ENCODE peak calls at places on chromosomes 12 and 14, in six cellular contexts. One of them, this sample, is unnamed.

GRCh38 chr12:41531147-41531829 is 343.2 kb downstream of the PDZRN4 start:
- DNase-seq in AG04450: no peak
- DNase-seq in psoas muscle: peak; percentile 83
- DNase-seq in HepG2: no peak
- DNase-seq in IMR-90: peak; percentile 4
- DNase-seq in left lung: peak; percentile 67
- DNase-seq in this sample: no peak

GRCh38 chr12:111446631-111447570 is 41.2 kb downstream of the SH2B3 start:
- DNase-seq in AG04450: no peak
- DNase-seq in psoas muscle: no peak
- DNase-seq in HepG2: no peak
- DNase-seq in IMR-90: no peak
- DNase-seq in left lung: no peak
- DNase-seq in this sample: no peak

GRCh38 chr12:48787791-48788521 is 933 bp downstream of the ADCY6 start:
- DNase-seq in AG04450: no peak
- DNase-seq in psoas muscle: no peak
- DNase-seq in HepG2: no peak
- DNase-seq in IMR-90: no peak
- DNase-seq in left lung: peak; percentile 41
- DNase-seq in this sample: no peak

GRCh38 chr12:29783773-29784666 is at the start of gene TMTC1:
- DNase-seq in AG04450: no peak
- DNase-seq in psoas muscle: peak; percentile 91
- DNase-seq in HepG2: no peak
- DNase-seq in IMR-90: peak; percentile 50
- DNase-seq in left lung: peak; percentile 89
- DNase-seq in this sample: no peak

GRCh38 chr12:34398366-34398705 is 376.0 kb downstream of the ALG10 start:
- DNase-seq in AG04450: no peak
- DNase-seq in psoas muscle: peak; percentile 47
- DNase-seq in HepG2: no peak
- DNase-seq in IMR-90: no peak
- DNase-seq in left lung: peak; percentile 71
- DNase-seq in this sample: no peak

GRCh38 chr12:116924558-116925453 is 14.1 kb downstream of the FBXW8 start:
- DNase-seq in AG04450: peak; percentile 44
- DNase-seq in psoas muscle: no peak
- DNase-seq in HepG2: peak; percentile 51
- DNase-seq in IMR-90: peak; percentile 91
- DNase-seq in left lung: no peak
- DNase-seq in this sample: peak; percentile 70

GRCh38 chr12:79298511-79298910 is 392.3 kb downstream of the PAWR start:
- DNase-seq in AG04450: no peak
- DNase-seq in psoas muscle: no peak
- DNase-seq in HepG2: no peak
- DNase-seq in IMR-90: peak; percentile 21
- DNase-seq in left lung: no peak
- DNase-seq in this sample: no peak

GRCh38 chr12:109489955-109490565 is 12.6 kb downstream of the UBE3B start:
- DNase-seq in AG04450: no peak
- DNase-seq in psoas muscle: no peak
- DNase-seq in HepG2: no peak
- DNase-seq in IMR-90: no peak
- DNase-seq in left lung: no peak
- DNase-seq in this sample: no peak

GRCh38 chr12:31897791-31898503 is 61.3 kb upstream of the RESF1 start:
- DNase-seq in AG04450: no peak
- DNase-seq in psoas muscle: no peak
- DNase-seq in HepG2: no peak
- DNase-seq in IMR-90: no peak
- DNase-seq in left lung: peak; percentile 81
- DNase-seq in this sample: no peak

GRCh38 chr14:77148510-77149231 is 7.1 kb upstream of the ZDHHC22 start:
- DNase-seq in AG04450: no peak
- DNase-seq in psoas muscle: no peak
- DNase-seq in HepG2: no peak
- DNase-seq in IMR-90: no peak
- DNase-seq in left lung: no peak
- DNase-seq in this sample: no peak

GRCh38 chr12:116547955-116548471 is 11.2 kb upstream of the MAP1LC3B2 start:
- DNase-seq in AG04450: no peak
- DNase-seq in psoas muscle: no peak
- DNase-seq in HepG2: no peak
- DNase-seq in IMR-90: peak; percentile 55
- DNase-seq in left lung: no peak
- DNase-seq in this sample: peak; percentile 88

GRCh38 chr12:49264466-49264872 is 413 bp upstream of the TUBA1C start:
- DNase-seq in AG04450: no peak
- DNase-seq in psoas muscle: no peak
- DNase-seq in HepG2: no peak
- DNase-seq in IMR-90: no peak
- DNase-seq in left lung: peak; percentile 90
- DNase-seq in this sample: no peak

GRCh38 chr14:20732477-20732876 is 13.2 kb upstream of the EDDM3A start:
- DNase-seq in AG04450: no peak
- DNase-seq in psoas muscle: no peak
- DNase-seq in HepG2: no peak
- DNase-seq in IMR-90: no peak
- DNase-seq in left lung: no peak
- DNase-seq in this sample: no peak

GRCh38 chr12:84986586-84986985 is 49.5 kb downstream of the TSPAN19 start:
- DNase-seq in AG04450: no peak
- DNase-seq in psoas muscle: no peak
- DNase-seq in HepG2: no peak
- DNase-seq in IMR-90: peak; percentile 16
- DNase-seq in left lung: no peak
- DNase-seq in this sample: no peak

GRCh38 chr12:46531804-46532203 is 159.2 kb upstream of the SLC38A2 start:
- DNase-seq in AG04450: no peak
- DNase-seq in psoas muscle: peak; percentile 9
- DNase-seq in HepG2: no peak
- DNase-seq in IMR-90: no peak
- DNase-seq in left lung: peak; percentile 37
- DNase-seq in this sample: no peak

GRCh38 chr12:89833337-89834252 is 125.0 kb upstream of the ATP2B1 start:
- DNase-seq in AG04450: no peak
- DNase-seq in psoas muscle: no peak
- DNase-seq in HepG2: no peak
- DNase-seq in IMR-90: peak; percentile 11
- DNase-seq in left lung: no peak
- DNase-seq in this sample: no peak

GRCh38 chr12:4118017-4118510 is 155.5 kb upstream of the CCND2 start:
- DNase-seq in AG04450: peak; percentile 27
- DNase-seq in psoas muscle: no peak
- DNase-seq in HepG2: no peak
- DNase-seq in IMR-90: peak; percentile 64
- DNase-seq in left lung: no peak
- DNase-seq in this sample: no peak

GRCh38 chr12:112584266-112584722 is 165.5 kb downstream of the PTPN11 start:
- DNase-seq in AG04450: no peak
- DNase-seq in psoas muscle: no peak
- DNase-seq in HepG2: peak; percentile 34
- DNase-seq in IMR-90: no peak
- DNase-seq in left lung: no peak
- DNase-seq in this sample: no peak

GRCh38 chr14:74549588-74549987 is 56.0 kb downstream of the ISCA2 start:
- DNase-seq in AG04450: no peak
- DNase-seq in psoas muscle: peak; percentile 41
- DNase-seq in HepG2: no peak
- DNase-seq in IMR-90: no peak
- DNase-seq in left lung: no peak
- DNase-seq in this sample: no peak

GRCh38 chr14:76227450-76228050 is 75.8 kb downstream of the GPATCH2L start:
- DNase-seq in AG04450: peak; percentile 63
- DNase-seq in psoas muscle: no peak
- DNase-seq in HepG2: no peak
- DNase-seq in IMR-90: peak; percentile 90
- DNase-seq in left lung: no peak
- DNase-seq in this sample: no peak

GRCh38 chr12:18849761-18850160 is 111.8 kb downstream of the CAPZA3 start:
- DNase-seq in AG04450: no peak
- DNase-seq in psoas muscle: no peak
- DNase-seq in HepG2: no peak
- DNase-seq in IMR-90: peak; percentile 22
- DNase-seq in left lung: no peak
- DNase-seq in this sample: no peak

GRCh38 chr12:71639341-71639760 is 24.3 kb downstream of the ZFC3H1 start:
- DNase-seq in AG04450: no peak
- DNase-seq in psoas muscle: no peak
- DNase-seq in HepG2: peak; percentile 53
- DNase-seq in IMR-90: no peak
- DNase-seq in left lung: no peak
- DNase-seq in this sample: no peak

GRCh38 chr12:58745348-58746125 is 174.8 kb downstream of the LRIG3 start:
- DNase-seq in AG04450: no peak
- DNase-seq in psoas muscle: no peak
- DNase-seq in HepG2: no peak
- DNase-seq in IMR-90: peak; percentile 48
- DNase-seq in left lung: no peak
- DNase-seq in this sample: no peak

DNA sequence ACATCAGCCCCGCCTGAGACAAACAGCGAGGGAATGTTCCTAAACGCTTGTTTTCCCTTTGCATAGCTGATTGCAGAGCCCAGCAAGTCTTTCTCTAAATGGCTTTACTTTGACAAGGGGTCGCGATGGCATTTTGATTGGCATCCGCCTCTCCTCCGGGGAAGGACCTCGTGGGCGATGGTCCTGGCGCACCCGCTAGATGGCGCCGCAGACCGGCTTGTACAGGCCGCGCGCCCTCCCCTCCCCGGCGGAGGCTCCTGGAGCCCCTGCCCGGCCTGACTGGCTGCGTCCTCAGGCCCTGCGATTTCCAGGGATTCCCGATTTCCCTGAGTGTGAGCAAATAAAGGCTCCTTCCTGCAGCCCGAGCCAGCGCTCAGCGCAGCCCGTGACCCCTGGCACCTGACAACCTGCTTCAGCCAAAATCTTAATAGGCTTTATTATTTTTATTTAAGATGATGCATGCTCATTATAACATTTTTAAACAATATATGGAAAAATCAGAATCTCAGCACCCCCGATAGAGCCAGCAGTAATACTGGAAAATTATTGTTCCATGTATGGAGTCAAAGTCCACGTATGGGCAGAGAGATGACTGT is 468.3 kb downstream of the AACS start:
- DNase-seq in AG04450: no peak
- DNase-seq in psoas muscle: no peak
- DNase-seq in HepG2: peak; percentile 11
- DNase-seq in IMR-90: no peak
- DNase-seq in left lung: peak; percentile 73
- DNase-seq in this sample: no peak
- TF ChIP-seq CTCF in AG04450: no peak
- TF ChIP-seq CTCF in psoas muscle: peak; percentile 29
- TF ChIP-seq CTCF in HepG2: peak; percentile 89
- TF ChIP-seq CTCF in IMR-90: no peak
- TF ChIP-seq CTCF in left lung: peak; percentile 36
- TF ChIP-seq CTCF in this sample: peak; percentile 82

DNA sequence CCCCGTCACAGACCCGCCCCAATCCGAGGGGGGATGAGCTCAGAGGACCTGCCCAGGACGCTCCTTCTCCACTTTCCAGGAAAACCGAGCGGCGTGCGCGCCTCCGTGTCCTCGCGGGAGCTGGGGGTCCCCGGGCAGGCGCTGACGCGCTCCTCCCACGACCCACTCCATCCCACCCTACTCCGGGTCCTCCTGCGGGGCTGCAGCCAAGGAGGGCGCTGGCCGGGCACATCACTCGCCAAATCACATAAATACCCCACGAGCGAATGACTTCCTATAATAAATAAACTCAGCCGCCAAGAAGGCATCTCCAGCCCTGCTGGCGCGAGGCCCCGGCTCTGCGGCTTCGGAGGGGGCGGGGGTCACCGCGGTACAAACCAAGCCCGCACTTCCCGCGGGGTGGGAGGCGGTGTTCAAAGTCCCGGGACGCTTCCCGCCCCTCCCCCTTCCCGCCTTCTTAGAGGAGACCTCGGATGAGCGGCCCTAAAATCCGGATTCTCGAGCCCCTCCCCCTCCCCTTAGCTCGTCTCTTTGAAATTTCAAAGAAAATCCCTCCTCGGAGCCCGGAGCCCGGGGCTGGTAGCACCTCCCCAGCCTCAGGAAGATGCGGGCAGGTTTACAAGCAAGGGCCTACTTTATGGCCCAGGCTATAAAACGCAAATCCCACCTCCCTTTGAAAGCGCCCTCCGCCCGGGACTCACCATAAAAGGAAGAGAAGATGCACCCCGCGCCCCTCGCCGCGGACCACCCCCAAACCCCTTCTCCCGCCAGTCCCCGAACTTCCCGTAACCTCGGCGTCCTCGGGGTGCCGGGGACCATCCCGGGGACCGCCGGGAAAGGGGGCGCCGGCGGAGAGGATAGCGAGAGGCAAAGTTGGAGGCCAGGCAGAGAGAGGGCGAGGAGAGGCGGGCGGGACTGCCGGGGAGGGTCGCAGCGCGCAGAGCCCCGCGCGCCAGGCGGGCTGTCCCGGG is 718 bp upstream of the FZD10 start:
- DNase-seq in AG04450: no peak
- DNase-seq in psoas muscle: no peak
- DNase-seq in HepG2: no peak
- DNase-seq in IMR-90: no peak
- DNase-seq in left lung: peak; percentile 78
- DNase-seq in this sample: no peak
- H3K4me3 ChIP-seq in AG04450: no peak overlapping the region
- H3K4me3 ChIP-seq in psoas muscle: peak overlapping the region; percentile 58
- H3K4me3 ChIP-seq in HepG2: no peak overlapping the region
- H3K4me3 ChIP-seq in IMR-90: no peak overlapping the region
- H3K4me3 ChIP-seq in left lung: peak overlapping the region; percentile 24
- H3K4me3 ChIP-seq in this sample: peak overlapping the region; percentile 47

DNA sequence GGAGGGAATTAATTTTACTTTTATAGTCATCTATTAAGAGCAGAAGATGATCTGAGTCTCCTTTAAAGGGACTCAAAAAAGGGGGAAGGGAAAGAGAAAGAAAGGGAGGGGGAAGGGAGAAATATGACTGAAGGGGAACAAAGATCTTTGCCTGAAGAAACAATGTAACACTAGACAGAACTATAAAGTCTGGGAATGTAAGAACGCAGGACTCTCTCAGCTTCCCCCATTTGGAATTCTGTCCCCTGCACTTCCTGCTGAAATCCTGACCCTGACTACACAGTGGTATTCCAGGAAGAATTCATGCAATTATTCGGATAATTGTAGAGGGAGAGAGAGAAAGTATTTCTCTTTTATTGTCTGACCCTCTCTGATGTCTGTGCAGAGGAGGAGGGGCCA is 8.6 kb upstream of the HOXC11 start:
- DNase-seq in AG04450: no peak
- DNase-seq in psoas muscle: no peak
- DNase-seq in HepG2: no peak
- DNase-seq in IMR-90: no peak
- DNase-seq in left lung: no peak
- DNase-seq in this sample: no peak
- H3K27me3 ChIP-seq in AG04450: peaks cover 99% of the 10 kb centered on the region
- H3K27me3 ChIP-seq in psoas muscle: no peaks in the 10 kb centered on the region
- H3K27me3 ChIP-seq in HepG2: peaks cover 99% of the 10 kb centered on the region
- H3K27me3 ChIP-seq in IMR-90: peaks cover 95% of the 10 kb centered on the region
- H3K27me3 ChIP-seq in left lung: peaks cover 100% of the 10 kb centered on the region
- H3K27me3 ChIP-seq in this sample: peaks cover 93% of the 10 kb centered on the region

DNA sequence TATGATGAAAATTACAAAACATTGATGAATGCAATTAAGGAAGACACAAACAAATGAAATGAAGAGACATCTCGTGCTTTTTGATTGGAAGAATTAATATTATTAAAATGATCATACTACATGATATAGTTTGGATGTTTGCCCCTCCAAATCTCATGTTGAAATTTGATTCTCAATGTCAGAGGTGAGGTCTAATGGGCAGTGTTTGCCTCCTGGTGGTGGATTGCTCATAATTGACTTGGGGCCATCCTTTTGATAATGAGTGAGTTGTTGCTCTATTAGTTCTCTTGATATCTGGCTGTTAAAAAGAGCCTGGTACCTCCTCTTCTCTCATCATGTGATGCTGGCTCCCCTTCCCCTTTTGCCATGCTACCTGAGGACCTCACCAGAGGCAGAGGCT is 56.7 kb downstream of the CD163L1 start:
- DNase-seq in AG04450: no peak
- DNase-seq in psoas muscle: no peak
- DNase-seq in HepG2: no peak
- DNase-seq in IMR-90: no peak
- DNase-seq in left lung: no peak
- DNase-seq in this sample: no peak
- TF ChIP-seq CTCF in AG04450: no peak
- TF ChIP-seq CTCF in psoas muscle: no peak
- TF ChIP-seq CTCF in HepG2: no peak
- TF ChIP-seq CTCF in IMR-90: no peak
- TF ChIP-seq CTCF in left lung: no peak
- TF ChIP-seq CTCF in this sample: no peak